ENCODE peak calls at places on chromosomes 5 and 9, in four cellular contexts. G is WTC11, J is H1, H is K562. I is an unnamed sample.

GRCh38 chr5:5886353-5886752 is 463.9 kb downstream of the ICE1 start:
- DNase-seq in G (no peak), J (no peak), H (no peak), I (no peak)

GRCh38 chr9:135243201-135244190 is 156.0 kb downstream of the OLFM1 start:
- DNase-seq in G (no peak), J (no peak), H (no peak), I (no peak)

GRCh38 chr9:138100711-138101349 is 223.2 kb downstream of the CACNA1B start:
- DNase-seq in G (peak), J (no peak), H (peak), I (peak)

GRCh38 chr5:118987988-118988945 is at the start of gene DTWD2:
- DNase-seq in G (peak), J (peak), H (peak), I (peak)

GRCh38 chr5:177519463-177520235 is 2.9 kb upstream of the DDX41 start:
- DNase-seq in G (no peak), J (no peak), H (no peak), I (no peak)

GRCh38 chr9:304519-305185 is 90.0 kb downstream of the DOCK8 start:
- DNase-seq in G (peak), J (no peak), H (no peak), I (no peak)

GRCh38 chr9:81671880-81672280 is 17.5 kb downstream of the TLE1 start:
- DNase-seq in G (no peak), J (no peak), H (no peak), I (no peak)

GRCh38 chr5:137761560-137761959 is 7.4 kb upstream of the HNRNPA0 start:
- DNase-seq in G (no peak), J (no peak), H (no peak), I (no peak)

GRCh38 chr9:125613156-125613555 is 93.9 kb downstream of the MAPKAP1 start:
- DNase-seq in G (no peak), J (no peak), H (no peak), I (no peak)

GRCh38 chr5:62596096-62596495 is 17.5 kb downstream of the LRRC70 start:
- DNase-seq in G (no peak), J (no peak), H (no peak), I (no peak)

GRCh38 chr5:138354926-138355378 is 2.5 kb downstream of the KDM3B start:
- DNase-seq in G (peak), J (no peak), H (peak), I (peak)

GRCh38 chr5:135251099-135251498 is 147.9 kb downstream of the MACROH2A1 start:
- DNase-seq in G (no peak), J (no peak), H (no peak), I (no peak)

GRCh38 chr5:16578474-16578883 is 38.3 kb downstream of the RETREG1 start:
- DNase-seq in G (no peak), J (no peak), H (no peak), I (peak)

GRCh38 chr9:114372971-114373591 is 14.7 kb downstream of the AKNA start:
- DNase-seq in G (no peak), J (no peak), H (no peak), I (no peak)

GRCh38 chr5:27708579-27708978 is 670.2 kb upstream of the CDH9 start:
- DNase-seq in G (no peak), J (no peak), H (no peak), I (no peak)

GRCh38 chr9:36136277-36136893 is at the start of gene GLIPR2:
- DNase-seq in G (peak), J (no peak), H (peak), I (peak)

GRCh38 chr9:132141364-132141947 is 20.4 kb upstream of the NTNG2 start:
- DNase-seq in G (no peak), J (no peak), H (no peak), I (no peak)

GRCh38 chr5:145834917-145835838 is at the start of gene PRELID2:
- DNase-seq in G (peak), J (peak), H (peak), I (peak)

GRCh38 chr5:141713616-141714309 is 31.7 kb upstream of the ARAP3 start:
- DNase-seq in G (no peak), J (no peak), H (no peak), I (no peak)

GRCh38 chr5:179858241-179858585 is 404 bp downstream of the MRNIP start:
- DNase-seq in G (peak), J (no peak), H (peak), I (peak)

GRCh38 chr5:57450991-57451876 is 31.4 kb downstream of the ACTBL2 start:
- DNase-seq in G (no peak), J (no peak), H (no peak), I (peak)

GRCh38 chr9:36818965-36819870 is 214.8 kb downstream of the PAX5 start:
- DNase-seq in G (peak), J (no peak), H (no peak), I (peak)

GRCh38 chr5:172749881-172750608 is 20.9 kb downstream of the DUSP1 start:
- DNase-seq in G (no peak), J (no peak), H (no peak), I (no peak)

GRCh38 chr5:59522201-59522831 is 371.2 kb downstream of the PDE4D start:
- DNase-seq in G (no peak), J (no peak), H (no peak), I (no peak)

GRCh38 chr5:143577554-143577953 is 174.1 kb upstream of the NR3C1 start:
- DNase-seq in G (no peak), J (no peak), H (no peak), I (no peak)

GRCh38 chr5:16885635-16886365 is 50.3 kb downstream of the MYO10 start:
- DNase-seq in G (no peak), J (no peak), H (no peak), I (no peak)

GRCh38 chr5:122478741-122479459 is 166.9 kb downstream of the SNCAIP start:
- DNase-seq in G (no peak), J (no peak), H (no peak), I (no peak)

GRCh38 chr5:11869203-11869602 is 35.0 kb downstream of the CTNND2 start:
- DNase-seq in G (no peak), J (no peak), H (no peak), I (no peak)

GRCh38 chr9:34124923-34125322 is 1.6 kb downstream of the DCAF12 start:
- DNase-seq in G (no peak), J (no peak), H (no peak), I (no peak)

GRCh38 chr9:91817493-91818225 is 132.4 kb downstream of the ROR2 start:
- DNase-seq in G (no peak), J (no peak), H (no peak), I (no peak)

GRCh38 chr5:132190161-132190817 is 37.4 kb downstream of the P4HA2 start:
- DNase-seq in G (no peak), J (no peak), H (peak), I (peak)

GRCh38 chr5:37665272-37665671 is 174.6 kb downstream of the GDNF start:
- DNase-seq in G (no peak), J (no peak), H (peak), I (no peak)

GRCh38 chr9:109865521-109865920 is 85.5 kb downstream of the PALM2AKAP2 start:
- DNase-seq in G (no peak), J (no peak), H (no peak), I (no peak)

GRCh38 chr5:74386571-74387334 is 253.8 kb downstream of the ENC1 start:
- DNase-seq in G (no peak), J (no peak), H (no peak), I (no peak)

GRCh38 chr5:6349387-6349786 is 29.0 kb downstream of the MED10 start:
- DNase-seq in G (no peak), J (no peak), H (no peak), I (no peak)

GRCh38 chr9:6450641-6451375 is 37.8 kb downstream of the UHRF2 start:
- DNase-seq in G (no peak), J (no peak), H (no peak), I (no peak)
- TF ChIP-seq TEAD4 in G (no peak), J (no peak), H (no peak), I (no peak)

GRCh38 chr5:75707911-75708509 is 9.2 kb downstream of the POC5 start:
- DNase-seq in G (no peak), J (no peak), H (no peak), I (no peak)
- TF ChIP-seq TEAD4 in G (no peak), J (no peak), H (no peak), I (no peak)

GRCh38 chr5:139881145-139881733 is 85.6 kb downstream of the PSD2 start:
- DNase-seq in G (no peak), J (no peak), H (no peak), I (no peak)
- TF ChIP-seq TEAD4 in G (no peak), J (no peak), H (no peak), I (no peak)

GRCh38 chr5:10441992-10442435 is 335 bp downstream of the ROPN1L start:
- DNase-seq in G (no peak), J (no peak), H (no peak), I (no peak)
- TF ChIP-seq TEAD4 in G (no peak), J (no peak), H (no peak), I (no peak)

DNA sequence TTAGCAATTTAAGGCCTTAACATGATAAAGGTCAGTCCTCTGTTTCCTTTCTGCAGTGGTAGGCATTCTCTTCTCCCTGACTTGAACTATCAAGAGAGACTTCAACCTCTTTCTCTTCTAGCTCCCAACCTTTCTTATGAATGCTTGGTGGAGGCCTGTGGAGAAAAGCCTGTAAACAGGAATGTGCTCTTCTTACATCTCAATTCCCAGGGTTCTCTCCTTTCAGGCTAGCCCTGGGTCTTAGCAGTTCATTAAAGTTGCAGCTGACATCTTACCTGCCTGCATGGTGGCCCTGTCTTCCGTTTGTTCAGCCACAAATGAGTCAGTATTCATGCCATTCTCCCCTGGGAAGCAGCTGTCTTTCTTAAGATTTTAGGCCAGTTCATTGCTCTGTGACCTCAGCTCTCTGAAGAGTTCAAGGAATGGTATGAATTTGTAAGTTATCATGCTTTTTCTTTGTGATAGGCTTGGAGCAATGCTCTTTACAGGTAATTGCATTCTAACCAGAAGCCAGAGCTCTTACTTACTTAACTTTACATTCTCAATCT is 77.8 kb downstream of the ADCY2 start:
- DNase-seq in G (no peak), J (peak), H (no peak), I (no peak)
- TF ChIP-seq TEAD4 in G (no peak), J (peak), H (no peak), I (no peak)

I was measured in SK-N-SH.